ENCODE peak calls at places on chromosomes 11 and 22, in six cellular contexts. S is astrocyte of the spinal cord; H is kidney; J is T-helper 2 cell; R is CD4-positive, alpha-beta memory T cell; K is fibroblast of pulmonary artery. X is an unnamed sample.

GRCh38 chr22:25774575-25775026 is 32.6 kb downstream of the MYO18B start:
- DNase-seq in S (no peak), H (no peak), J (no peak), R (no peak), K (no peak), X (peak; percentile 35)

GRCh38 chr11:94876645-94877445 is 96.5 kb downstream of the CWC15 start:
- DNase-seq in S (peak; percentile 97), H (peak; percentile 92), J (no peak), R (no peak), K (peak; percentile 97), X (peak; percentile 44)

GRCh38 chr11:16804104-16804947 is 65.9 kb downstream of the C11orf58 start:
- DNase-seq in S (peak; percentile 25), H (no peak), J (peak; percentile 17), R (no peak), K (peak; percentile 93), X (no peak)

GRCh38 chr11:8531312-8531711 is 62.7 kb downstream of the STK33 start:
- DNase-seq in S (no peak), H (no peak), J (no peak), R (no peak), K (no peak), X (no peak)

GRCh38 chr11:117096140-117096972 is 1.9 kb downstream of the SIK3 start:
- DNase-seq in S (no peak), H (no peak), J (peak; percentile 66), R (peak; percentile 80), K (no peak), X (peak; percentile 29)

GRCh38 chr11:87901366-87901765 is 273.9 kb downstream of the RAB38 start:
- DNase-seq in S (no peak), H (no peak), J (no peak), R (no peak), K (no peak), X (no peak)

GRCh38 chr11:48001438-48002021 is 21.2 kb downstream of the PTPRJ start:
- DNase-seq in S (peak; percentile 90), H (no peak), J (peak; percentile 96), R (peak; percentile 97), K (peak; percentile 66), X (no peak)

GRCh38 chr22:37154925-37155712 is 5.4 kb upstream of the IL2RB start:
- DNase-seq in S (no peak), H (peak; percentile 37), J (no peak), R (no peak), K (no peak), X (no peak)

GRCh38 chr11:76214968-76215548 is 8.8 kb upstream of the WNT11 start:
- DNase-seq in S (no peak), H (peak; percentile 27), J (no peak), R (peak; percentile 8), K (no peak), X (no peak)

GRCh38 chr22:41687901-41688364 is 734 bp downstream of the SNU13 start:
- DNase-seq in S (peak; percentile 32), H (no peak), J (no peak), R (no peak), K (peak; percentile 26), X (peak; percentile 47)

GRCh38 chr11:2777871-2778629 is 78.3 kb upstream of the KCNQ1OT1 start:
- DNase-seq in S (no peak), H (peak; percentile 72), J (no peak), R (no peak), K (no peak), X (no peak)

GRCh38 chr11:71251761-71252433 is 480 bp downstream of the SHANK2 start:
- DNase-seq in S (no peak), H (no peak), J (no peak), R (no peak), K (no peak), X (no peak)

GRCh38 chr22:43088616-43088978 is 594 bp downstream of the TTLL1 start:
- DNase-seq in S (no peak), H (no peak), J (no peak), R (peak; percentile 42), K (no peak), X (no peak)